ENCODE peak calls at places on chromosome 10, in four cellular contexts. One of them, this sample, is unnamed.

GRCh38 chr10:33327750-33328149 is 6.7 kb downstream of the NRP1 start:
- DNase-seq in heart left ventricle: no peak
- DNase-seq in coronary artery: no peak
- DNase-seq in K562: no peak
- DNase-seq in this sample: no peak

GRCh38 chr10:121860810-121861209 is 67.0 kb downstream of the ATE1 start:
- DNase-seq in coronary artery: no peak
- DNase-seq in K562: no peak
- DNase-seq in heart left ventricle: no peak
- DNase-seq in this sample: no peak

GRCh38 chr10:125396651-125397050 is 236.3 kb upstream of the CTBP2 start:
- DNase-seq in coronary artery: no peak
- DNase-seq in K562: no peak
- DNase-seq in heart left ventricle: no peak
- DNase-seq in this sample: no peak

GRCh38 chr10:47167591-47167990 is 132.4 kb upstream of the GDF10 start:
- DNase-seq in heart left ventricle: no peak
- DNase-seq in K562: no peak
- DNase-seq in coronary artery: no peak
- DNase-seq in this sample: no peak

GRCh38 chr10:50567384-50567783 is 56.4 kb downstream of the SGMS1 start:
- DNase-seq in heart left ventricle: no peak
- DNase-seq in coronary artery: no peak
- DNase-seq in K562: no peak
- DNase-seq in this sample: no peak

GRCh38 chr10:34854147-34854601 is 39.1 kb upstream of the PARD3 start:
- DNase-seq in K562: no peak
- DNase-seq in coronary artery: no peak
- DNase-seq in heart left ventricle: no peak
- DNase-seq in this sample: no peak

GRCh38 chr10:54758791-54759190 is 42.2 kb downstream of the PCDH15 start:
- DNase-seq in heart left ventricle: no peak
- DNase-seq in coronary artery: no peak
- DNase-seq in K562: no peak
- DNase-seq in this sample: no peak

GRCh38 chr10:194281-194680 is 59.0 kb downstream of the ZMYND11 start:
- DNase-seq in K562: no peak
- DNase-seq in coronary artery: no peak
- DNase-seq in heart left ventricle: no peak
- DNase-seq in this sample: no peak

GRCh38 chr10:109205929-109206585 is 717.3 kb downstream of the XPNPEP1 start:
- DNase-seq in heart left ventricle: no peak
- DNase-seq in K562: no peak
- DNase-seq in coronary artery: no peak
- DNase-seq in this sample: no peak

DNA sequence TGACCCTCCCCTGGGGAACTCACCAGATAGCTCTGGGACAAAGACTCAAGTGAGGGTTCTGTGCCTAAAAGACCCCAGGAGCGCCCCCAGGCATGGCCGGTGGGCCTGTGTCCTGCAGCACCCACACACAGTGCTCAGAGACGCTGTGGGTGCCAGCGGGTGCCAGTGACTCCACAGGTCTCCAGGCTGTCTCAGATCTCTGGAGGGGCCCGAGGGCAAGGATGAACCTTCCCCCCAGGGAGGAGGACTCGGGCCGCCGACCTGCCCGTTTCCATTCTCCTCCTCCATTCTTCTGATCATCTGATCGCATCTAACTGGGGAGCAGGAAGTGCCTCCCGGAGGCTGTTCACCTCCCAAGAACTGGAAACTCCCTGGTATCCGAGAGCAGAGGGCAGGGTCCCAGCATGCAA is 980 bp downstream of the ADAM8 start:
- DNase-seq in coronary artery: no peak
- DNase-seq in heart left ventricle: no peak
- DNase-seq in K562: no peak
- DNase-seq in this sample: no peak
- TF ChIP-seq CTCF in coronary artery: no peak
- TF ChIP-seq CTCF in heart left ventricle: no peak
- TF ChIP-seq CTCF in K562: no peak
- TF ChIP-seq CTCF in this sample: peak

DNA sequence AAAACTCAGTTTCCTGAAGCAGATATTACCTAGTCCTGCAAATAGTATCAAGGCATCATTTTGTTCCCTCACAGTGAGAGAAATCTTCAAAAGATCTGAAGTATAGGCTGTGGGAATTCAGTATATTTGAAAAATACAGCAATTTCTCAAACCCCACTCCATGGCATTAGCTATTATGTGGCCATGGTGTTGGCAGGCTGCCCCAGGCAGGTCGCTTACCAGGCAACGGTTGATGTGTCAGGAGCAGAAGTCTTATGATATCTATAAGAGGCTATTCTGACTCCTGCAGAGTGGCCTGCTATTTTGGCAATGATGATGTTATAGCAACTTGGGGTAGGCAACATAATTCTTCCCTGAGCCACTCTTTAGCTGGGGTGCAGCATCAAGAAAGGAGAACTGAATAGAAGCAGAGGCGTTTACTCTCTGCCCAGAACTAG is 187.9 kb downstream of the PLXDC2 start:
- DNase-seq in coronary artery: no peak
- DNase-seq in K562: no peak
- DNase-seq in heart left ventricle: peak
- DNase-seq in this sample: no peak
- H3K4me3 ChIP-seq in coronary artery: peak
- H3K4me3 ChIP-seq in K562: no peak
- H3K4me3 ChIP-seq in heart left ventricle: no peak
- H3K4me3 ChIP-seq in this sample: no peak

GRCh38 chr10:59580257-59580863 is 129.3 kb downstream of the SLC16A9 start:
- DNase-seq in K562: no peak
- DNase-seq in coronary artery: no peak
- DNase-seq in heart left ventricle: no peak
- DNase-seq in this sample: no peak
- TF ChIP-seq CTCF in K562: peak
- TF ChIP-seq CTCF in coronary artery: no peak
- TF ChIP-seq CTCF in heart left ventricle: peak
- TF ChIP-seq CTCF in this sample: peak

DNA sequence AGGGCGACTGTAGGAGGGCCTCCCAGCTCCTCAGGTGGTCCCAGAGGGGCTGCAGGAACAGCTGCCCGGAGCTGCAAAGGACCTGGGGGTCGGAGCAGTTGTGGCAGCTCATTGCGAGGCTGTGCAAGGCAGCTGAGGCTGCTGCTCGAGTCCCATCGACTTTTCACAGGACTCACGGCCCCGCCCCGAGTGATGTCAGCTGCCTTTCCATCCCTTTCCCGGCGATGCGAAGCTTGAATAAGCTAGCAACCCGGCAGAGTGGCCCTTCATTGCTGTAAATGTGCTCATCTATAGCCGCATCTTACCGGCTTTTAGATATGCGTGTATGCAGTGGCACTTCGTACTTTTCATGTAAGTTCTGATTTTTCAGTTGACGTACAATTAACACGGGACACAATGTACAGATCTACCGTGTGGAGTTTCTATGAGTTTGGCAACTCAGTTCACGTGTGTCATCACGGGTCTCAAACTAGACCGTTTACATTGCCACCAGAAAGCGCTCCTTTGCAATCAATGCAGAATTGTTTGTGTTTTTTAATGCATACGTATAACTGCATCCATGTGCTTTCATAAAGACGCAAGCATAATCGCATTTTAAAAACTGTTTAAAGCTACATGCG is at the start of gene CH25H:
- DNase-seq in heart left ventricle: peak
- DNase-seq in K562: no peak
- DNase-seq in coronary artery: peak
- DNase-seq in this sample: peak
- H3K4me3 ChIP-seq in heart left ventricle: peak
- H3K4me3 ChIP-seq in K562: no peak
- H3K4me3 ChIP-seq in coronary artery: peak
- H3K4me3 ChIP-seq in this sample: peak

GRCh38 chr10:48233643-48234042 is 40.9 kb downstream of the FRMPD2 start:
- DNase-seq in heart left ventricle: no peak
- DNase-seq in coronary artery: no peak
- DNase-seq in K562: no peak
- DNase-seq in this sample: no peak
- TF ChIP-seq CTCF in heart left ventricle: no peak
- TF ChIP-seq CTCF in coronary artery: no peak
- TF ChIP-seq CTCF in K562: peak
- TF ChIP-seq CTCF in this sample: peak

GRCh38 chr10:49296382-49296781 is 2.6 kb upstream of the C10orf71 start:
- DNase-seq in K562: no peak
- DNase-seq in heart left ventricle: no peak
- DNase-seq in coronary artery: no peak
- DNase-seq in this sample: no peak
- H3K4me3 ChIP-seq in K562: no peak
- H3K4me3 ChIP-seq in heart left ventricle: no peak
- H3K4me3 ChIP-seq in coronary artery: no peak
- H3K4me3 ChIP-seq in this sample: no peak